ENCODE peak calls at places on chromosomes 1 and 21, in nine cellular contexts. I is A172; G is NCI-H69; X is WTC11; O is caudate nucleus; L is astrocyte of the spinal cord; H is stimulated activated CD8-positive, alpha-beta memory T cell treated with anti-CD3 and anti-CD28 coated beads, Interleukin-2, amount 100 ng/mL, for 1 hour; P is AG08396; R is cardiac fibroblast. A is an unnamed sample.

GRCh38 chr1:37892151-37893047 is 33.0 kb upstream of the MTF1 start:
- DNase-seq in O (no peak), R (peak), H (no peak), I (no peak), L (no peak), X (no peak), P (peak), G (no peak), A (peak)

GRCh38 chr1:95953005-95953404 is 719.0 kb downstream of the RWDD3 start:
- DNase-seq in H (no peak), R (peak), X (peak), L (peak), P (no peak), O (peak), G (peak), I (peak), A (peak)

GRCh38 chr1:212284744-212285684 is at the start of gene PPP2R5A:
- DNase-seq in I (peak), R (peak), L (peak), H (peak), P (peak), G (peak), O (peak), X (peak), A (peak)

GRCh38 chr1:55559802-55560201 is 344.6 kb upstream of the USP24 start:
- DNase-seq in O (no peak), G (no peak), X (no peak), H (no peak), P (no peak), R (no peak), L (no peak), I (no peak), A (no peak)

GRCh38 chr1:61640531-61641125 is 84.3 kb downstream of the TM2D1 start:
- DNase-seq in L (no peak), X (no peak), I (no peak), R (no peak), O (no peak), P (no peak), H (no peak), G (peak), A (no peak)

GRCh38 chr21:36697473-36698159 is 1.3 kb upstream of the SIM2 start:
- DNase-seq in G (no peak), I (no peak), P (peak), X (peak), O (no peak), L (no peak), R (no peak), H (no peak), A (no peak)

GRCh38 chr21:36627242-36627641 is 71.7 kb upstream of the SIM2 start:
- DNase-seq in R (no peak), X (no peak), L (peak), O (no peak), H (no peak), P (no peak), I (no peak), G (no peak), A (no peak)

GRCh38 chr21:17270234-17270633 is 242.6 kb upstream of the CXADR start:
- DNase-seq in R (peak), P (peak), O (peak), I (peak), X (no peak), L (peak), H (no peak), G (peak), A (peak)

GRCh38 chr1:96845464-96845863 is 123.9 kb downstream of the PTBP2 start:
- DNase-seq in R (peak), I (peak), O (no peak), G (peak), X (peak), L (no peak), P (no peak), H (no peak), A (peak)

GRCh38 chr21:20258542-20258941 is 739.7 kb upstream of the NCAM2 start:
- DNase-seq in P (no peak), R (no peak), L (no peak), H (no peak), G (no peak), I (no peak), O (no peak), X (no peak), A (no peak)

GRCh38 chr1:154603317-154603716 is 4.7 kb downstream of the ADAR start:
- DNase-seq in X (no peak), O (no peak), G (no peak), I (no peak), R (no peak), L (no peak), P (no peak), H (no peak), A (no peak)

GRCh38 chr1:44409741-44410140 is 4.7 kb downstream of the RNF220 start:
- DNase-seq in H (no peak), X (no peak), O (no peak), P (no peak), L (no peak), R (no peak), G (no peak), I (no peak), A (no peak)

GRCh38 chr1:35278886-35279554 is 10.5 kb downstream of the ZMYM4 start:
- DNase-seq in I (no peak), H (no peak), L (peak), P (no peak), G (no peak), O (no peak), R (peak), X (no peak), A (peak)

GRCh38 chr1:5601516-5601915 is 390.7 kb downstream of the NPHP4 start:
- DNase-seq in H (no peak), R (no peak), O (no peak), X (no peak), L (no peak), P (no peak), I (no peak), G (no peak), A (no peak)

GRCh38 chr1:150809651-150810050 is 1.6 kb upstream of the CTSK start:
- DNase-seq in L (peak), I (peak), H (no peak), R (no peak), P (peak), O (no peak), X (no peak), G (no peak), A (peak)

GRCh38 chr1:187038789-187039188 is 210.0 kb downstream of the PLA2G4A start:
- DNase-seq in R (peak), I (peak), L (peak), H (no peak), G (peak), X (no peak), O (no peak), P (no peak), A (peak)

GRCh38 chr1:88354256-88354655 is 329.8 kb upstream of the PKN2 start:
- DNase-seq in P (no peak), L (no peak), G (no peak), I (no peak), H (no peak), O (no peak), X (no peak), R (no peak), A (no peak)

GRCh38 chr1:53582211-53583020 is 123.2 kb downstream of the DMRTB1 start:
- DNase-seq in X (no peak), I (peak), G (peak), O (no peak), H (peak), R (no peak), L (no peak), P (no peak), A (no peak)

GRCh38 chr1:25700626-25701025 is 84.0 kb downstream of the MAN1C1 start:
- DNase-seq in P (no peak), O (no peak), R (peak), I (no peak), L (no peak), G (peak), X (peak), H (no peak), A (no peak)

GRCh38 chr21:16460936-16461335 is 731.2 kb downstream of the USP25 start:
- DNase-seq in I (no peak), X (peak), R (no peak), P (no peak), L (no peak), H (no peak), G (no peak), O (no peak), A (no peak)

GRCh38 chr21:36429672-36430546 is 44.7 kb downstream of the CHAF1B start:
- DNase-seq in G (peak), X (peak), I (peak), L (peak), O (no peak), R (peak), P (peak), H (peak), A (peak)

GRCh38 chr1:39105061-39105840 is 79.1 kb downstream of the NDUFS5 start:
- DNase-seq in R (peak), P (peak), I (no peak), O (no peak), H (peak), X (peak), L (peak), G (peak), A (peak)

GRCh38 chr21:45997495-45998275 is 16.1 kb downstream of the COL6A1 start:
- DNase-seq in R (no peak), I (no peak), L (no peak), X (no peak), P (no peak), H (no peak), G (no peak), O (no peak), A (no peak)

GRCh38 chr1:30356839-30357238 is 366.5 kb downstream of the MATN1 start:
- DNase-seq in I (no peak), H (no peak), O (no peak), X (no peak), G (no peak), R (no peak), L (no peak), P (no peak), A (no peak)

GRCh38 chr21:38303300-38303699 is 46.5 kb downstream of the KCNJ15 start:
- DNase-seq in P (peak), O (no peak), L (peak), X (no peak), R (peak), G (no peak), H (no peak), I (peak), A (peak)

A was measured in mesenchymal stem cell.